ENCODE peak calls at places on chromosomes 16 and 17, in nine cellular contexts. C is tibial nerve, Q is right lobe of liver, S is heart left ventricle, D is esophagus squamous epithelium, N is Peyer's patch, O is thyroid gland, T is IMR-90, E is stomach. V is an unnamed sample. For H3K36me3, the result is how much of the 10 kb centered on the place peaks cover.

GRCh38 chr17:35099929-35100328 is 19.7 kb downstream of the RAD51D start:
- DNase-seq in S (no peak), E (no peak), C (no peak), T (no peak), N (no peak), O (no peak), Q (no peak), D (no peak), V (no peak)

GRCh38 chr16:31262084-31262483 is 2.3 kb downstream of the ITGAM start:
- DNase-seq in O (no peak), S (no peak), C (no peak), Q (peak), E (no peak), T (no peak), N (no peak), D (no peak), V (no peak)

GRCh38 chr17:58667934-58668597 is 23.8 kb downstream of the TEX14 start:
- DNase-seq in O (no peak), Q (no peak), N (no peak), C (no peak), E (no peak), T (peak), S (no peak), D (no peak), V (no peak)

GRCh38 chr16:78094166-78094565 is 5.3 kb upstream of the WWOX start:
- DNase-seq in Q (no peak), C (no peak), E (no peak), T (no peak), N (no peak), O (no peak), D (no peak), S (no peak), V (no peak)

GRCh38 chr16:53429221-53429943 is 4.9 kb upstream of the RBL2 start:
- DNase-seq in Q (peak), N (no peak), C (no peak), E (no peak), S (no peak), O (peak), D (no peak), T (peak), V (peak)

GRCh38 chr17:50278526-50279180 is 4.4 kb downstream of the TMEM92 start:
- DNase-seq in N (no peak), E (no peak), D (no peak), S (no peak), T (no peak), O (no peak), C (no peak), Q (no peak), V (no peak)

GRCh38 chr17:63395075-63395815 is 50.9 kb downstream of the CYB561 start:
- DNase-seq in D (no peak), N (no peak), T (peak), E (no peak), Q (no peak), S (peak), C (peak), O (no peak), V (no peak)

GRCh38 chr17:73156166-73156840 is 8.5 kb upstream of the SSTR2 start:
- DNase-seq in N (peak), C (peak), O (peak), S (peak), E (peak), D (no peak), T (peak), Q (peak), V (peak)

GRCh38 chr17:74937064-74938051 is 1.7 kb downstream of the OTOP3 start:
- DNase-seq in Q (no peak), C (no peak), D (no peak), N (no peak), O (no peak), T (no peak), E (no peak), S (no peak), V (no peak)

GRCh38 chr17:40179923-40180659 is 2.8 kb downstream of the RAPGEFL1 start:
- DNase-seq in S (no peak), T (peak), E (no peak), D (no peak), C (no peak), Q (no peak), N (no peak), O (no peak), V (no peak)

GRCh38 chr17:82689077-82689476 is 9.4 kb downstream of the RAB40B start:
- DNase-seq in E (no peak), T (no peak), N (no peak), S (no peak), D (no peak), O (no peak), C (no peak), Q (no peak), V (no peak)

GRCh38 chr16:71895679-71896385 is 501 bp downstream of the IST1 start:
- DNase-seq in S (peak), T (peak), N (peak), Q (peak), D (no peak), C (peak), E (peak), O (peak), V (no peak)

GRCh38 chr16:69566437-69567030 is 768 bp downstream of the NFAT5 start:
- DNase-seq in T (peak), E (peak), N (peak), Q (peak), O (peak), C (peak), S (peak), D (no peak), V (peak)

GRCh38 chr17:34827008-34827407 is 134.3 kb downstream of the CCT6B start:
- DNase-seq in N (no peak), S (no peak), Q (no peak), E (no peak), D (no peak), T (no peak), O (no peak), C (no peak), V (no peak)

GRCh38 chr16:81318711-81319110 is 3.9 kb downstream of the GAN start:
- DNase-seq in N (no peak), E (no peak), T (no peak), C (no peak), D (no peak), Q (no peak), S (no peak), O (no peak), V (no peak)

GRCh38 chr16:81004646-81005353 is 1.9 kb downstream of the CMC2 start:
- DNase-seq in O (peak), E (no peak), N (no peak), C (peak), D (no peak), Q (no peak), T (peak), S (no peak), V (no peak)

GRCh38 chr16:46871587-46871986 is 12.6 kb upstream of the GPT2 start:
- DNase-seq in T (no peak), C (no peak), S (no peak), D (no peak), Q (no peak), E (no peak), O (no peak), N (no peak), V (no peak)

GRCh38 chr17:43615330-43615729 is 46.4 kb downstream of the MEOX1 start:
- DNase-seq in S (no peak), D (no peak), E (no peak), N (no peak), T (peak), O (no peak), Q (no peak), C (no peak), V (no peak)

GRCh38 chr17:9234404-9234945 is 213.2 kb downstream of the NTN1 start:
- DNase-seq in Q (no peak), E (no peak), S (peak), C (no peak), T (no peak), D (no peak), N (no peak), O (no peak), V (no peak)

GRCh38 chr17:72502111-72502939 is 381.5 kb downstream of the SOX9 start:
- DNase-seq in D (no peak), O (peak), T (peak), S (peak), C (peak), N (no peak), E (peak), Q (no peak), V (no peak)

GRCh38 chr16:66427451-66427860 is 361 bp downstream of the BEAN1 start:
- DNase-seq in O (no peak), T (no peak), S (no peak), N (no peak), E (no peak), C (no peak), Q (no peak), D (no peak), V (no peak)

GRCh38 chr17:5135726-5136579 is 20.1 kb downstream of the USP6 start:
- DNase-seq in N (no peak), T (no peak), C (no peak), D (no peak), Q (no peak), O (no peak), S (no peak), E (peak), V (no peak)

GRCh38 chr16:4647661-4647965 is 23.0 kb downstream of the MGRN1 start:
- DNase-seq in Q (no peak), O (no peak), D (no peak), C (no peak), N (no peak), E (no peak), S (no peak), T (no peak), V (no peak)

GRCh38 chr16:4648917-4649316 is 24.3 kb downstream of the MGRN1 start:
- DNase-seq in T (no peak), E (no peak), Q (no peak), C (no peak), N (no peak), O (no peak), S (no peak), D (no peak), V (no peak)

GRCh38 chr16:4649744-4650442 is 25.3 kb downstream of the MGRN1 start:
- DNase-seq in O (no peak), E (no peak), N (no peak), C (no peak), T (no peak), D (no peak), S (no peak), Q (no peak), V (no peak)

GRCh38 chr16:4651842-4652241 is 27.2 kb downstream of the MGRN1 start:
- DNase-seq in O (no peak), D (no peak), E (no peak), S (no peak), T (no peak), Q (no peak), N (no peak), C (no peak), V (no peak)

GRCh38 chr16:4646773-4647660 is 22.4 kb downstream of the MGRN1 start:
- DNase-seq in N (no peak), C (no peak), T (no peak), O (no peak), Q (no peak), S (no peak), D (no peak), E (no peak), V (no peak)
- TF ChIP-seq POLR2A in N (no peak), C (no peak), T (no peak), O (no peak), Q (no peak), S (no peak), D (no peak), E (no peak), V (no peak)

GRCh38 chr16:19170043-19170655 is 2.1 kb downstream of the SYT17 start:
- DNase-seq in E (no peak), Q (no peak), N (no peak), S (no peak), T (no peak), C (no peak), O (no peak), D (no peak), V (no peak)

GRCh38 chr16:19167710-19168172 is 299 bp upstream of the SYT17 start:
- DNase-seq in C (no peak), S (peak), O (peak), E (peak), D (no peak), N (peak), T (peak), Q (peak), V (peak)

GRCh38 chr16:19168173-19169080 is at the start of gene SYT17:
- DNase-seq in O (peak), Q (peak), S (peak), C (no peak), D (no peak), E (peak), N (peak), T (no peak), V (no peak)

GRCh38 chr16:19166500-19166899 is 1.5 kb upstream of the SYT17 start:
- DNase-seq in O (no peak), S (no peak), C (no peak), Q (no peak), N (no peak), D (no peak), E (no peak), T (no peak), V (no peak)

GRCh38 chr16:19169081-19169639 is 1.1 kb downstream of the SYT17 start:
- DNase-seq in T (no peak), E (no peak), Q (no peak), N (no peak), C (no peak), D (no peak), S (no peak), O (no peak), V (no peak)
- H3K4me3 ChIP-seq in T (no peak), E (peak), Q (peak), N (peak), C (peak), D (peak), S (peak), O (peak), V (no peak)

GRCh38 chr16:8848939-8849391 is 19.8 kb downstream of the CARHSP1 start:
- DNase-seq in D (no peak), C (no peak), T (peak), N (peak), Q (no peak), O (no peak), E (no peak), S (no peak), V (no peak)

GRCh38 chr16:8849411-8850011 is 19.3 kb downstream of the CARHSP1 start:
- DNase-seq in T (no peak), Q (no peak), D (no peak), E (no peak), N (peak), O (no peak), C (no peak), S (no peak), V (peak)

GRCh38 chr16:8847623-8848022 is 21.2 kb downstream of the CARHSP1 start:
- DNase-seq in T (no peak), C (no peak), E (no peak), O (no peak), D (no peak), Q (no peak), S (no peak), N (peak), V (no peak)

GRCh38 chr16:8846401-8846932 is 22.3 kb downstream of the CARHSP1 start:
- DNase-seq in E (no peak), O (no peak), N (peak), Q (no peak), S (no peak), C (no peak), D (no peak), T (no peak), V (no peak)

DNA sequence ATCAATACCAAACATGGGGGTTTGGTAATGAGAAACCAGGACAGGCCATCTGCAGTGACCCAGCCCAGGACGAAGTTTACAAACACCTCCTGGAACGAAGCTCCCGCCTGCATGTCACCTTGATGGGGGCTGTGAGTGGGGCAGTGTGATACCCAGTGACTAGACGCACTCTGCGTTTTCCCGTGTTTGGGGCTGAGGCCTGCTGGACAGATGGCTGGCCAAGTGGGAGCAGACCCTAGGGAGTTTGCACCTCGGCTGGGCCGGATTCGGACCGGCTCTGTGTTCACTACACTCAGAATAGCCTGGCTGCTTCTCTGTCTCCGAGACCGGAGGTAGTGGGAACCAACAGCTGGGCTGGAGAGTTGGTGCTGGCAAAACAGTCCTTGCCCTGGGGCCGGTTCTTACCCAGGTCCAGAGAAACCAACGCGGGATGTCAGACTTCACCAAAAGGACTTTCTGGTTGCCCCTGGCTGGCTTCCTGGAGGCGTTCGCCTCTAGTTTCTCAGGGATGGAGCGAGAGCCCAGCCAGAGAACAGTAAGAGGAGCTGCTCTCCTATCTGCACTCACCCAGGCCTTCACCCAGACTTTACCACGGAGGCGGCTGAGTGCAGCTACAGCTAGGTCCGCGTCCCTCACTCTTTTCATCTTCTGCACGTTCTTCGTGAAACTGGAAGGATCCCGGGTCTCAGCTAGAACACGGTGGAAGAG is 20.4 kb downstream of the CARHSP1 start:
- DNase-seq in C (no peak), Q (no peak), E (no peak), O (no peak), T (no peak), S (no peak), D (no peak), N (peak), V (no peak)
- H3K36me3 ChIP-seq in C (half or more), Q (under half), E (half or more), O (under half), T (half or more), S (under half), D (under half), N (under half), V (under half)

GRCh38 chr16:85220125-85220839 is 108.0 kb upstream of the CIBAR2 start:
- DNase-seq in D (no peak), O (peak), C (peak), T (peak), N (peak), S (peak), Q (peak), E (peak), V (peak)
- TF ChIP-seq POLR2A in D (no peak), O (no peak), C (no peak), T (no peak), N (no peak), S (no peak), Q (no peak), E (no peak), V (no peak)

DNA sequence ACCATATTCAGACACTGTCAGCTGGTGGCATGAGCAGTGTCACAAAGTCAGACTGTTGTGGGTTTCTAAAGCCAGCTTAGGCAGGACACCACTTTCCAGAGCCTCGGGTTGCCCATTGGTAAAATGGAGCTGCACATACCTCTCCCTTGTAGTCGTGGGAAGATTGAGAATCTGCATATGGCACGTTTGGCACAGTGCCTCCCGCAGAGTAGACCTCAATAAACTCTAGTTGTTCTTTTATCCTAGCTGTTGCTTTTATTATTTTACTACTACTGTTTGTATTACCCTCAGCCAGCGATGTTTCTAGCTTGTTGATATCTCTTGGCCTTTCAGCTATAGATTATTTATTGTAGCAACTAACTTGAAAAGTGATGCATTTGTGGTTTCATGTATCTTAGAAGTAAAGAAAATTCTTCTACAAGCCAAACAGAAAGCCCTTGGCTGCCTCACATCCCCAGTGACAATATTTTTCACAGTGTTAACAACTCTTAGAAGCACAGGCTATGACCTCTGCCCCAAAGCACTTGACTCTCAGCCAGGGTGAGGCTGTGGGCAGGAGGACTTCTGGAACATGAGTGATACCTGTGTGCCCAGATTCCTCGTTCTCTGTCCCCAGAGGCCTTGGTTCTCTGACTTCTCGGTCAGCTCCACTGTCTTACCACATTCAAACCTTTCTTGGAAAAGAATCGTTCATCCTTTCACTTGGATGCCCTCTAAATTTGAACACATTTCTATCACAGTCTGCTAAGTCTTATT is 351.6 kb downstream of the SNX29 start:
- DNase-seq in E (no peak), D (no peak), N (peak), T (no peak), O (no peak), Q (peak), S (no peak), C (peak), V (no peak)
- H3K4me3 ChIP-seq in E (no peak), D (no peak), N (no peak), T (no peak), O (no peak), Q (no peak), S (no peak), C (no peak), V (no peak)

GRCh38 chr17:21275579-21276339 is 8.8 kb upstream of the MAP2K3 start:
- DNase-seq in T (peak), O (peak), E (peak), C (peak), Q (peak), N (peak), S (peak), D (no peak), V (peak)

GRCh38 chr17:21275047-21275578 is 9.4 kb upstream of the MAP2K3 start:
- DNase-seq in T (no peak), O (peak), Q (no peak), E (no peak), D (no peak), N (no peak), C (no peak), S (peak), V (no peak)

GRCh38 chr17:21271767-21272166 is 12.7 kb upstream of the MAP2K3 start:
- DNase-seq in E (no peak), O (no peak), T (no peak), D (no peak), C (no peak), S (no peak), N (no peak), Q (no peak), V (no peak)

GRCh38 chr17:21272881-21273839 is 11.4 kb upstream of the MAP2K3 start:
- DNase-seq in C (no peak), N (no peak), Q (no peak), E (peak), O (no peak), S (no peak), D (no peak), T (no peak), V (no peak)

DNA sequence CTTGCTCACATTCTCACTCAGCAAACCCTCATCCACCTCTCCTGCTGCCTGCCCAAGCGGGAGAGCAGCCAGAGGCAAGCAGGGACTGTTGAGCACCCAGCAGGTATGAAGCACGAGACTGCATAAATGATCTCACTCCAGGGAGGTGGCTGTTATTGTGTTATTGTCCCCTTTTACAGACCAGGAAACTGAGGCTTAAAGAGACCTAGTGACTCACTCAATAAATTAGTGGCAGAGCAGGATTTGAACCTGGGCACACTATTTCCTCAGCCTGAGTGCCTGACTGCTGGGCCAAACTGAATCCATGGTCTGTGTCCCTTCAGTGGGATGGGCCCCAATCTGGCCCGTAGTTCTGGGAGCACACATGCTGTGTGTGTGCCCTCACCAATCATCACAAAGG is 12.3 kb upstream of the MAP2K3 start:
- DNase-seq in D (no peak), Q (no peak), E (no peak), T (no peak), N (no peak), O (no peak), S (no peak), C (no peak), V (no peak)
- H3K36me3 ChIP-seq in D (under half), Q (under half), E (under half), T (under half), N (under half), O (under half), S (under half), C (under half), V (under half)